ENCODE peak calls at places on chromosomes 13 and 19, in eight cellular contexts. O is activated naive CD8-positive, alpha-beta T cell treated with anti-CD3 and anti-CD28 coated beads for 36 hours; Q is EL; E is left colon; H is stimulated activated CD4-positive, alpha-beta T cell treated with anti-CD3 and anti-CD28 coated beads, Interleukin-12 subunit alpha, Interleukin-12 subunit beta, amount 100 ng/mL, for 4 hours; I is SHP77; D is osteocyte; S is H9. U is an unnamed sample.

GRCh38 chr13:113794086-113794485 is 35.1 kb downstream of the TMEM255B start:
- DNase-seq in O (no peak), Q (no peak), E (no peak), H (no peak), I (no peak), D (no peak), S (no peak), U (no peak)

GRCh38 chr13:76512676-76513277 is 373.4 kb downstream of the KCTD12 start:
- DNase-seq in O (no peak), Q (peak; percentile 70), E (no peak), H (no peak), I (peak; percentile 81), D (no peak), S (no peak), U (no peak)

GRCh38 chr13:26867451-26868067 is 107.0 kb upstream of the GPR12 start:
- DNase-seq in O (no peak), Q (peak; percentile 8), E (peak; percentile 13), H (no peak), I (no peak), D (no peak), S (no peak), U (peak; percentile 18)

GRCh38 chr13:109704771-109705628 is 81.4 kb downstream of the IRS2 start:
- DNase-seq in O (no peak), Q (no peak), E (peak; percentile 56), H (no peak), I (peak; percentile 90), D (no peak), S (no peak), U (no peak)

GRCh38 chr13:50740052-50740741 is 103.3 kb downstream of the DLEU7 start:
- DNase-seq in O (no peak), Q (no peak), E (no peak), H (no peak), I (no peak), D (no peak), S (no peak), U (no peak)

GRCh38 chr19:47107201-47107952 is 6.2 kb downstream of the ZC3H4 start:
- DNase-seq in O (peak; percentile 34), Q (peak; percentile 36), E (no peak), H (no peak), I (no peak), D (no peak), S (no peak), U (no peak)

GRCh38 chr13:67296511-67296910 is 66.4 kb upstream of the PCDH9 start:
- DNase-seq in O (no peak), Q (peak; percentile 18), E (no peak), H (no peak), I (no peak), D (no peak), S (no peak), U (no peak)

GRCh38 chr13:94537740-94538630 is 58.0 kb downstream of the TGDS start:
- DNase-seq in O (no peak), Q (peak; percentile 6), E (no peak), H (no peak), I (no peak), D (no peak), S (no peak), U (no peak)

GRCh38 chr13:49711218-49711863 is 20.1 kb upstream of the EBPL start:
- DNase-seq in O (no peak), Q (peak; percentile 84), E (no peak), H (no peak), I (no peak), D (no peak), S (no peak), U (no peak)

GRCh38 chr19:6632002-6632621 is 37.8 kb downstream of the TNFSF14 start:
- DNase-seq in O (peak; percentile 73), Q (peak; percentile 69), E (peak; percentile 76), H (peak; percentile 69), I (peak; percentile 65), D (peak; percentile 87), S (peak; percentile 55), U (no peak)

GRCh38 chr13:111158136-111158805 is 43.2 kb downstream of the ARHGEF7 start:
- DNase-seq in O (no peak), Q (no peak), E (no peak), H (no peak), I (no peak), D (no peak), S (no peak), U (no peak)

GRCh38 chr19:46783670-46784069 is 4.7 kb downstream of the SLC1A5 start:
- DNase-seq in O (no peak), Q (no peak), E (peak; percentile 23), H (no peak), I (peak; percentile 17), D (no peak), S (no peak), U (no peak)

GRCh38 chr19:13002970-13003540 is 7.8 kb downstream of the NFIX start:
- DNase-seq in O (no peak), Q (no peak), E (no peak), H (no peak), I (no peak), D (no peak), S (no peak), U (no peak)

GRCh38 chr19:24051516-24051915 is 35.5 kb upstream of the ZNF254 start:
- DNase-seq in O (no peak), Q (no peak), E (no peak), H (no peak), I (no peak), D (no peak), S (no peak), U (no peak)

GRCh38 chr13:25371608-25372274 is at the start of gene ATP8A2:
- DNase-seq in O (peak; percentile 8), Q (no peak), E (no peak), H (no peak), I (no peak), D (no peak), S (peak; percentile 40), U (no peak)

GRCh38 chr13:113415825-113416224 is 37.5 kb downstream of the ADPRHL1 start:
- DNase-seq in O (no peak), Q (no peak), E (no peak), H (no peak), I (no peak), D (no peak), S (no peak), U (no peak)

GRCh38 chr13:24660023-24660806 is 20.0 kb upstream of the ATP12A start:
- DNase-seq in O (no peak), Q (no peak), E (no peak), H (no peak), I (no peak), D (no peak), S (no peak), U (no peak)